ENCODE peak calls at places on chromosomes 7 and 10, in eight cellular contexts. O is dorsolateral prefrontal cortex, C is posterior vena cava, B is HCT116, A is stromal cell of bone marrow, K is AML-193, R is DMS153, D is HTR-8/SVneo. J is an unnamed sample.

GRCh38 chr7:90216771-90217170 is 5.2 kb downstream of the STEAP2 start:
- DNase-seq in A (no peak), R (no peak), K (no peak), B (no peak), O (no peak), C (no peak), D (no peak), J (no peak)

GRCh38 chr7:27912751-27913150 is 172.8 kb downstream of the TAX1BP1 start:
- DNase-seq in C (no peak), K (no peak), O (no peak), A (no peak), D (no peak), R (no peak), B (no peak), J (no peak)

GRCh38 chr7:125605241-125605640 is 675.6 kb upstream of the POT1 start:
- DNase-seq in B (no peak), A (peak; percentile 1), R (no peak), K (no peak), O (no peak), D (no peak), C (no peak), J (no peak)

GRCh38 chr10:93695720-93696119 is 6.7 kb downstream of the FRA10AC1 start:
- DNase-seq in C (no peak), B (no peak), A (no peak), R (no peak), O (no peak), D (no peak), K (no peak), J (no peak)

GRCh38 chr10:35574924-35575352 is 30.2 kb upstream of the GJD4 start:
- DNase-seq in K (no peak), D (peak; percentile 67), O (no peak), R (no peak), B (no peak), C (no peak), A (peak; percentile 94), J (no peak)

GRCh38 chr10:130551676-130552075 is 415.5 kb downstream of the GLRX3 start:
- DNase-seq in B (no peak), A (no peak), D (no peak), O (no peak), R (no peak), K (no peak), C (no peak), J (no peak)

GRCh38 chr7:94449151-94449725 is 54.5 kb downstream of the COL1A2 start:
- DNase-seq in D (peak; percentile 14), C (no peak), R (peak; percentile 26), K (peak; percentile 30), A (no peak), O (no peak), B (peak; percentile 32), J (peak; percentile 57)

GRCh38 chr10:73956476-73957338 is 41.2 kb upstream of the VCL start:
- DNase-seq in C (no peak), D (peak; percentile 45), R (no peak), O (no peak), K (peak; percentile 88), A (no peak), B (no peak), J (no peak)

GRCh38 chr7:42978496-42978895 is 46.3 kb downstream of the MRPL32 start:
- DNase-seq in D (no peak), C (no peak), A (peak; percentile 0), B (no peak), R (no peak), K (no peak), O (no peak), J (no peak)

GRCh38 chr7:36794689-36795088 is 70.4 kb upstream of the AOAH start:
- DNase-seq in R (peak; percentile 70), O (no peak), B (no peak), K (no peak), D (no peak), C (no peak), A (no peak), J (no peak)

GRCh38 chr7:123492485-123492884 is 41.9 kb downstream of the IQUB start:
- DNase-seq in B (no peak), R (no peak), D (no peak), A (peak; percentile 0), O (no peak), K (no peak), C (no peak), J (peak; percentile 7)

GRCh38 chr10:131897297-131897899 is 3.4 kb upstream of the PPP2R2D start:
- DNase-seq in K (no peak), A (no peak), O (no peak), C (peak; percentile 59), B (no peak), D (no peak), R (no peak), J (no peak)

GRCh38 chr10:72248477-72249151 is 25.1 kb upstream of the DDIT4 start:
- DNase-seq in C (peak; percentile 95), D (no peak), A (no peak), K (peak; percentile 24), O (peak; percentile 78), B (no peak), R (peak; percentile 73), J (no peak)

GRCh38 chr7:80641548-80641947 is 3.1 kb downstream of the CD36 start:
- DNase-seq in A (no peak), K (no peak), B (no peak), C (no peak), R (no peak), O (no peak), D (no peak), J (no peak)

GRCh38 chr10:30502266-30503058 is 68.5 kb downstream of the MAP3K8 start:
- DNase-seq in A (no peak), C (no peak), O (no peak), R (no peak), K (peak; percentile 86), B (no peak), D (peak; percentile 31), J (no peak)

GRCh38 chr7:75915416-75916156 is 631 bp downstream of the POR start:
- DNase-seq in O (no peak), B (no peak), D (no peak), R (no peak), K (peak; percentile 40), C (peak; percentile 30), A (no peak), J (no peak)

GRCh38 chr10:79156334-79157274 is 87.8 kb downstream of the ZMIZ1 start:
- DNase-seq in A (no peak), K (no peak), O (no peak), B (no peak), R (no peak), C (no peak), D (no peak), J (no peak)

GRCh38 chr10:133087045-133087678 is 562 bp upstream of the ADGRA1 start:
- DNase-seq in A (no peak), R (no peak), O (no peak), K (no peak), D (no peak), C (no peak), B (no peak), J (no peak)

GRCh38 chr10:79025113-79025832 is 43.5 kb upstream of the ZMIZ1 start:
- DNase-seq in O (peak; percentile 54), K (no peak), A (no peak), D (no peak), B (no peak), C (peak; percentile 70), R (peak; percentile 12), J (no peak)

GRCh38 chr7:103718482-103719415 is 270.7 kb downstream of the RELN start:
- DNase-seq in R (no peak), O (no peak), C (no peak), B (no peak), K (no peak), D (no peak), A (no peak), J (no peak)

GRCh38 chr10:93060887-93061593 is 442 bp downstream of the CYP26C1 start:
- DNase-seq in K (no peak), C (peak; percentile 70), O (no peak), A (no peak), B (no peak), D (no peak), R (no peak), J (no peak)

GRCh38 chr10:74738985-74739567 is 87.3 kb upstream of the KAT6B start:
- DNase-seq in B (no peak), D (no peak), K (peak; percentile 98), O (no peak), R (no peak), A (peak; percentile 19), C (no peak), J (no peak)

GRCh38 chr10:35728341-35728740 is 86.2 kb upstream of the FZD8 start:
- DNase-seq in D (no peak), C (no peak), B (no peak), K (no peak), A (no peak), R (no peak), O (no peak), J (no peak)

GRCh38 chr7:129383542-129384132 is 50.6 kb upstream of the STRIP2 start:
- DNase-seq in A (no peak), R (no peak), O (no peak), K (no peak), C (no peak), D (no peak), B (no peak), J (no peak)

GRCh38 chr10:19518109-19518508 is 298.1 kb upstream of the PLXDC2 start:
- DNase-seq in C (no peak), R (no peak), D (no peak), K (no peak), A (no peak), B (no peak), O (no peak), J (no peak)

GRCh38 chr7:157987906-157988305 is 599.7 kb downstream of the PTPRN2 start:
- DNase-seq in R (no peak), B (no peak), O (no peak), K (no peak), C (peak; percentile 12), D (no peak), A (no peak), J (no peak)

GRCh38 chr10:62653254-62653653 is 151.3 kb upstream of the ADO start:
- DNase-seq in K (no peak), R (no peak), O (no peak), D (no peak), B (no peak), C (no peak), A (no peak), J (no peak)

GRCh38 chr7:12756841-12757240 is 69.4 kb downstream of the ARL4A start:
- DNase-seq in K (no peak), A (no peak), O (no peak), R (no peak), C (no peak), B (no peak), D (no peak), J (peak; percentile 55)

GRCh38 chr10:7541137-7542087 is 125.4 kb downstream of the ITIH5 start:
- DNase-seq in C (peak; percentile 92), R (no peak), B (no peak), A (no peak), O (no peak), D (no peak), K (no peak), J (no peak)

GRCh38 chr10:110852897-110853296 is 18.8 kb upstream of the PDCD4 start:
- DNase-seq in A (no peak), K (no peak), R (no peak), D (no peak), B (no peak), O (no peak), C (no peak), J (no peak)

GRCh38 chr10:6563720-6564119 is 16.4 kb downstream of the PRKCQ start:
- DNase-seq in K (no peak), R (no peak), C (no peak), B (no peak), D (no peak), O (no peak), A (no peak), J (no peak)

GRCh38 chr10:77363197-77363596 is 274.4 kb downstream of the KCNMA1 start:
- DNase-seq in C (no peak), B (no peak), R (no peak), O (no peak), A (no peak), D (no peak), K (no peak), J (no peak)

GRCh38 chr10:50275650-50276235 is 24.4 kb upstream of the ASAH2 start:
- DNase-seq in A (no peak), C (no peak), O (no peak), D (peak; percentile 7), K (peak; percentile 40), B (no peak), R (no peak), J (peak; percentile 34)

GRCh38 chr7:149147730-149148653 is 739 bp downstream of the ZNF398 start:
- DNase-seq in K (no peak), C (peak; percentile 88), B (no peak), A (no peak), O (peak; percentile 74), R (no peak), D (peak; percentile 22), J (peak; percentile 67)

J was measured in A549.